ENCODE peak calls at places on chromosomes 13 and 19, in six cellular contexts. Q is fibroblast of lung; I is body of pancreas; A is upper lobe of left lung; O is CD8-positive, alpha-beta T cell; F is tibial nerve. P is an unnamed sample. For H3K9me3 and H3K4me1, the result is how much of the 10 kb centered on the place peaks cover.

GRCh38 chr19:56304243-56304642 is 10.4 kb downstream of the ZSCAN5A start:
- DNase-seq in Q (no peak), I (no peak), A (no peak), O (no peak), F (no peak), P (no peak)

GRCh38 chr19:38649305-38650179 is 2.1 kb downstream of the ACTN4 start:
- DNase-seq in Q (no peak), I (peak), A (peak), O (no peak), F (no peak), P (no peak)

GRCh38 chr19:43797556-43797955 is 4.7 kb downstream of the LYPD5 start:
- DNase-seq in Q (no peak), I (no peak), A (no peak), O (no peak), F (no peak), P (no peak)

GRCh38 chr19:16320987-16321386 is 3.6 kb upstream of the KLF2 start:
- DNase-seq in Q (peak), I (no peak), A (no peak), O (no peak), F (no peak), P (no peak)

GRCh38 chr19:15062036-15062435 is 12.8 kb downstream of the CASP14 start:
- DNase-seq in Q (no peak), I (no peak), A (no peak), O (no peak), F (no peak), P (no peak)

GRCh38 chr19:56765107-56765506 is 75.4 kb downstream of the PEG3 start:
- DNase-seq in Q (no peak), I (peak), A (peak), O (no peak), F (no peak), P (no peak)

GRCh38 chr19:1123381-1123780 is 19.6 kb downstream of the GPX4 start:
- DNase-seq in Q (no peak), I (no peak), A (no peak), O (no peak), F (no peak), P (no peak)

GRCh38 chr19:6519289-6519688 is 11.5 kb upstream of the TNFSF9 start:
- DNase-seq in Q (peak), I (no peak), A (no peak), O (no peak), F (no peak), P (no peak)

GRCh38 chr19:2423913-2424685 is 3.3 kb downstream of the TIMM13 start:
- DNase-seq in Q (no peak), I (no peak), A (no peak), O (no peak), F (no peak), P (no peak)

GRCh38 chr13:37403776-37404497 is 194.6 kb downstream of the POSTN start:
- DNase-seq in Q (peak), I (no peak), A (no peak), O (no peak), F (no peak), P (no peak)

GRCh38 chr19:46856062-46857022 is 4.5 kb upstream of the ARHGAP35 start:
- DNase-seq in Q (peak), I (peak), A (peak), O (peak), F (peak), P (peak)

GRCh38 chr13:102968572-102969228 is 97.5 kb downstream of the SLC10A2 start:
- DNase-seq in Q (no peak), I (no peak), A (no peak), O (no peak), F (no peak), P (no peak)

GRCh38 chr19:1650627-1651009 is 1.8 kb downstream of the TCF3 start:
- DNase-seq in Q (peak), I (no peak), A (no peak), O (peak), F (no peak), P (peak)

GRCh38 chr19:5131866-5132561 is 163.1 kb downstream of the KDM4B start:
- DNase-seq in Q (peak), I (no peak), A (no peak), O (peak), F (no peak), P (no peak)

GRCh38 chr19:46416077-46416709 is 2.8 kb upstream of the CCDC8 start:
- DNase-seq in Q (peak), I (peak), A (peak), O (peak), F (peak), P (no peak)

GRCh38 chr13:112252744-112253590 is 123.2 kb upstream of the SPACA7 start:
- DNase-seq in Q (no peak), I (no peak), A (no peak), O (no peak), F (no peak), P (no peak)

GRCh38 chr19:44476559-44477408 is 23.5 kb downstream of the ZNF180 start:
- DNase-seq in Q (peak), I (no peak), A (no peak), O (no peak), F (no peak), P (peak)

GRCh38 chr19:19387108-19387507 is 18.4 kb upstream of the GATAD2A start:
- DNase-seq in Q (no peak), I (no peak), A (no peak), O (no peak), F (no peak), P (no peak)

GRCh38 chr19:38340927-38341326 is 5.3 kb downstream of the CATSPERG start:
- DNase-seq in Q (no peak), I (no peak), A (no peak), O (no peak), F (no peak), P (no peak)

GRCh38 chr13:40503966-40504591 is 162.4 kb downstream of the FOXO1 start:
- DNase-seq in Q (peak), I (peak), A (no peak), O (no peak), F (no peak), P (no peak)

GRCh38 chr13:49584771-49585182 is 581 bp downstream of the RCBTB1 start:
- DNase-seq in Q (peak), I (peak), A (no peak), O (no peak), F (no peak), P (no peak)

GRCh38 chr13:70784590-70784989 is 676.3 kb upstream of the KLHL1 start:
- DNase-seq in Q (no peak), I (no peak), A (no peak), O (no peak), F (no peak), P (no peak)

GRCh38 chr13:42591602-42592001 is 17.6 kb downstream of the TNFSF11 start:
- DNase-seq in Q (no peak), I (no peak), A (no peak), O (no peak), F (no peak), P (no peak)

GRCh38 chr19:45922281-45922680 is 7.7 kb upstream of the NANOS2 start:
- DNase-seq in Q (no peak), I (no peak), A (no peak), O (no peak), F (no peak), P (no peak)

GRCh38 chr19:1280588-1281269 is 4.9 kb upstream of the EFNA2 start:
- DNase-seq in Q (no peak), I (no peak), A (no peak), O (no peak), F (no peak), P (no peak)

GRCh38 chr19:39318690-39319089 is 2.0 kb downstream of the LRFN1 start:
- DNase-seq in Q (no peak), I (no peak), A (no peak), O (no peak), F (no peak), P (no peak)

GRCh38 chr13:78660130-78660857 is 1.3 kb upstream of the OBI1 start:
- DNase-seq in Q (peak), I (peak), A (no peak), O (peak), F (peak), P (peak)

GRCh38 chr19:7391218-7391670 is 42.5 kb downstream of the ARHGEF18 start:
- DNase-seq in Q (peak), I (no peak), A (no peak), O (no peak), F (no peak), P (no peak)

GRCh38 chr19:55592391-55593090 is 6.8 kb downstream of the FIZ1 start:
- DNase-seq in Q (no peak), I (no peak), A (no peak), O (no peak), F (no peak), P (no peak)

GRCh38 chr19:34578173-34578572 is 96.6 kb downstream of the WTIP start:
- DNase-seq in Q (no peak), I (no peak), A (no peak), O (no peak), F (no peak), P (no peak)

DNA sequence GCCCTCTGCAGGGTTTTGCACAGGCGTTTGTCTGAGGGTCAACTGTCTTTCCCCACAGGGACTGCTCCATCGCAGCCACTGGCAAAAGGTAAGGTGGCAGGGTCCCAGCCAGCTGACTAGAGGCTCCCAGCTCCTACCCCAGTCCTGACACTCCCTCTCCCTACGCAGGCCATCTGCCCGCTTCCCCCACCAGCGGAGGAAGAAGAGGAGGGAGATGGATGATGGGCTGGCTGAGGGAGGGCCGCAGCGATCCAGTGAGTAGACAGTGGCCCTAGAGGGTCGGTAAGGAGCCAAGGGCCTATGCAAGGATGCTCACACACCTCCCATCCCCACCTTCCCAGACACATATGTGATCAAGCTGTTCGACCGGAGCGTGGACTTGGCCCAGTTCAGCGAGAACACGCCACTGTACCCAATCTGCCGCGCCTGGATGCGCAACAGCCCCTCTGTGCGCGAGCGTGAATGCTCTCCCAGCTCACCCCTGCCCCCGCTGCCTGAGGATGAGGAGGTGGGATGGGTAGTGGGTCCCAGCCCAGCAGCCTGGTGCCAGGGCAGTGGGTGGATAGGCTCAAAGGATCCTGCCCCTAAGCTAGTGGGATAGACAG is 4.0 kb downstream of the HSPB6 start:
- DNase-seq in Q (no peak), I (no peak), A (no peak), O (no peak), F (no peak), P (no peak)
- H3K4me3 ChIP-seq in Q (no peak), I (no peak), A (no peak), O (no peak), F (no peak), P (no peak)

GRCh38 chr19:54551293-54551692 is 22.3 kb upstream of the LILRA2 start:
- DNase-seq in Q (no peak), I (no peak), A (no peak), O (peak), F (no peak), P (no peak)
- H3K9me3 ChIP-seq in Q (under half), I (under half), A (under half), O (under half), F (under half), P (under half)

GRCh38 chr13:109743706-109744453 is 42.5 kb downstream of the IRS2 start:
- DNase-seq in Q (peak), I (peak), A (no peak), O (no peak), F (no peak), P (no peak)

GRCh38 chr13:109745702-109746101 is 40.7 kb downstream of the IRS2 start:
- DNase-seq in Q (no peak), I (no peak), A (no peak), O (no peak), F (no peak), P (no peak)

GRCh38 chr13:109746364-109746763 is 40.0 kb downstream of the IRS2 start:
- DNase-seq in Q (no peak), I (no peak), A (no peak), O (no peak), F (no peak), P (no peak)

GRCh38 chr13:109744512-109745051 is 41.8 kb downstream of the IRS2 start:
- DNase-seq in Q (peak), I (peak), A (no peak), O (no peak), F (peak), P (no peak)

GRCh38 chr13:109745060-109745459 is 41.3 kb downstream of the IRS2 start:
- DNase-seq in Q (no peak), I (no peak), A (no peak), O (no peak), F (no peak), P (no peak)
- H3K4me1 ChIP-seq in Q (under half), I (under half), A (under half), O (under half), F (under half), P (under half)

DNA sequence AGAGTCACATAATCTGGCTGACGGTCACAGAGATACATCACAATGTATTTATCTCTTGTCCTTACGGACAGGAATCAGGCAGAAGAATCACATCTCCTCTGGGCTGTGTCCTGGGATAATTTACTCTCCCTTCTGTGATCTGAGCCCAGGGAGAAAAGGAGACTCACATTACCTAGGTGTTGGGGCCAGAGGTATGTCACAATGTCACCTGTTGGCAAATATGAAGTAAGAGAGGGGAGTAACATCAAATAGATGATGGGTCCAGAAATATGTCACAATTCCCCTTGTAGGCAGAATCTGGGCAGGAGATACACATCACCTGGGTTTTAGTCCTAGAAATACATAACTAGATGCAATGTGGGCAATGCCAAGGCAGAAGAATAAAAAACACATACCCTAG is 67.2 kb downstream of the ZNF726 start:
- DNase-seq in Q (no peak), I (no peak), A (no peak), O (no peak), F (no peak), P (no peak)
- H3K4me3 ChIP-seq in Q (no peak), I (no peak), A (no peak), O (no peak), F (no peak), P (no peak)

P was measured in naive thymus-derived CD4-positive, alpha-beta T cell.